ENCODE peak calls at places on chromosomes 4 and X, in seven cellular contexts. K, F, M, Q, X, D and N are unnamed samples.

GRCh38 chr4:17807446-17807845 is 3.1 kb downstream of the DCAF16 start:
- DNase-seq in X (no peak), M (no peak), F (no peak), K (peak; percentile 40), D (no peak), Q (no peak), N (no peak)

GRCh38 chr4:125268065-125268755 is 46.5 kb upstream of the FAT4 start:
- DNase-seq in F (no peak), D (peak; percentile 37), Q (no peak), M (no peak), X (no peak), K (no peak), N (no peak)

GRCh38 chrX:34379891-34380290 is 247.8 kb upstream of the FAM47A start:
- DNase-seq in D (no peak), K (peak; percentile 29), F (no peak), X (no peak), M (no peak), Q (no peak), N (no peak)

GRCh38 chr4:151227731-151228130 is 49.2 kb upstream of the PRSS48 start:
- DNase-seq in Q (no peak), D (no peak), F (no peak), X (peak; percentile 83), M (peak; percentile 72), K (peak; percentile 97), N (peak; percentile 61)

GRCh38 chrX:21974011-21974385 is 33.5 kb downstream of the SMS start:
- DNase-seq in D (no peak), X (no peak), Q (no peak), K (no peak), M (no peak), F (peak; percentile 17), N (no peak)

GRCh38 chr4:151195801-151196200 is 81.2 kb upstream of the PRSS48 start:
- DNase-seq in Q (no peak), F (no peak), K (peak; percentile 59), M (no peak), X (no peak), D (no peak), N (no peak)

GRCh38 chr4:101678180-101678579 is 112.3 kb upstream of the BANK1 start:
- DNase-seq in F (no peak), X (no peak), M (no peak), Q (no peak), K (no peak), D (no peak), N (no peak)

GRCh38 chr4:139712882-139713281 is 47.3 kb downstream of the MGST2 start:
- DNase-seq in X (no peak), D (no peak), M (no peak), F (no peak), Q (no peak), K (no peak), N (no peak)

GRCh38 chr4:55866290-55866907 is 13.0 kb downstream of the EXOC1 start:
- DNase-seq in X (no peak), K (peak; percentile 93), Q (no peak), M (no peak), D (no peak), F (peak; percentile 15), N (no peak)

GRCh38 chrX:9188117-9188516 is 154.2 kb upstream of the FAM9B start:
- DNase-seq in F (no peak), K (no peak), M (no peak), X (no peak), Q (no peak), D (no peak), N (no peak)

GRCh38 chr4:38570647-38571326 is 93.2 kb upstream of the KLF3 start:
- DNase-seq in K (no peak), F (no peak), Q (no peak), M (no peak), X (no peak), D (no peak), N (no peak)

GRCh38 chr4:26094076-26094475 is 180.1 kb downstream of the SMIM20 start:
- DNase-seq in F (no peak), Q (no peak), K (no peak), X (no peak), D (no peak), M (no peak), N (no peak)

GRCh38 chr4:42412251-42412650 is 15.0 kb downstream of the SHISA3 start:
- DNase-seq in X (no peak), D (no peak), K (peak; percentile 95), M (no peak), F (no peak), Q (no peak), N (no peak)

GRCh38 chrX:149494844-149495565 is 10.1 kb downstream of the IDS start:
- DNase-seq in D (no peak), X (peak; percentile 19), K (no peak), M (no peak), Q (no peak), F (no peak), N (no peak)

GRCh38 chr4:165656829-165657467 is 216.1 kb upstream of the TLL1 start:
- DNase-seq in F (no peak), K (no peak), M (no peak), X (no peak), Q (no peak), D (peak; percentile 38), N (no peak)

GRCh38 chrX:119222932-119223331 is 13.2 kb upstream of the PGRMC1 start:
- DNase-seq in F (no peak), Q (no peak), M (no peak), X (no peak), D (no peak), K (no peak), N (no peak)

GRCh38 chrX:106802388-106803275 is at the start of gene TBC1D8B:
- DNase-seq in M (peak; percentile 80), Q (peak; percentile 77), K (peak; percentile 94), D (peak; percentile 83), X (peak; percentile 85), F (peak; percentile 50), N (peak; percentile 88)

GRCh38 chr4:2299794-2300193 is 37.9 kb upstream of the MXD4 start:
- DNase-seq in K (no peak), F (no peak), X (no peak), Q (no peak), M (no peak), D (no peak), N (no peak)

DNA sequence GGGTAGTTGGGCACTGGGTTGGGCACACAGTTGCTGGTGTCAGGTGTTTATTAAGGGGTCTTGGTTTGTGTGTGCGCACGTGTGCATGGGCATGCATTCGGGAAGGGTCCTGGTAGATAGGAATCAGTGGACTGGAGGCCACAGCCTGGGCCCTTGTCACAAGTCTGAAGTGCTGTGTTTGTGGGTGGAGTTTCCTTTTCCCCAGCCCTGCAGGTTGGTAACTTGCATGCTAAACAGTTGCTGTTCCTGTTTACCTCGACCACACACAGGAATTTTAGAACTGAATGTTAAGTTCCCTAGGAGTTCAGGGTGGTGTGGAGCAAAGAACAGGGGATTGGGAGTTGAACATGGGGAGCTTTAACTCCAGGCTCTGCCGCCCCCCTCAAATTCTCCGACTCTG is 48.8 kb downstream of the STARD8 start:
- DNase-seq in Q (no peak), D (no peak), K (no peak), X (no peak), M (no peak), F (no peak), N (no peak)
- H3K4me3 ChIP-seq in Q (no peak overlapping the region), D (no peak overlapping the region), K (no peak overlapping the region), X (peak overlapping the region; percentile 75), M (peak overlapping the region; percentile 61), F (no peak overlapping the region), N (no peak overlapping the region)

GRCh38 chr4:173761938-173762337 is 231.9 kb upstream of the HAND2 start:
- DNase-seq in K (no peak), F (no peak), X (no peak), Q (no peak), D (no peak), M (no peak), N (no peak)

GRCh38 chr4:173763374-173763773 is 233.3 kb upstream of the HAND2 start:
- DNase-seq in X (no peak), Q (no peak), K (no peak), M (no peak), D (no peak), F (no peak), N (no peak)

GRCh38 chr4:173758132-173758531 is 228.1 kb upstream of the HAND2 start:
- DNase-seq in D (no peak), M (no peak), X (no peak), F (no peak), K (no peak), Q (no peak), N (no peak)

GRCh38 chr4:173765731-173766130 is 235.7 kb upstream of the HAND2 start:
- DNase-seq in X (no peak), D (no peak), F (no peak), M (no peak), Q (no peak), K (no peak), N (no peak)

DNA sequence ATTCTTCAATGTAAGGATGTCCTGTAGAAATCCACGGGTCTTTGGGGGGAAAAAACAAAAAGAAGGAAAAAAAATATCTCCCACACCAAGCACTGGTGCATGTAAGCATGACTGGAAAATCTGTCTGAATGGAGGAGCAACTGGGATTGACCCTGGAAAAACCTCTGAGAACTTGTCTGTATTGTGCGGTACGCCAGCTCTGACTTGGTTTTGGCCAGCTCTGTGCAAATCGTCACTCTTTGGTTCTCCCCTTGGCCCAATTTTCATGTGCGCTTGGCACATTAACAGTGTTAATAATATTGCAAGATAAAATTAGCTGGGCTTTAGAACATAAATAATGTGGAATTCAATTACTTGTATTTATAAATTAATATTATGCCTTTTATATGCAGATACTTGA is 231.2 kb upstream of the HAND2 start:
- DNase-seq in F (no peak), X (no peak), Q (no peak), K (no peak), M (no peak), D (no peak), N (no peak)
- TF ChIP-seq CTCF in F (no peak), X (no peak), Q (no peak), K (no peak), M (no peak), D (no peak), N (no peak)

GRCh38 chr4:69057620-69058409 is 38.5 kb upstream of the UGT2B7 start:
- DNase-seq in X (no peak), Q (no peak), M (no peak), F (no peak), D (peak; percentile 72), K (peak; percentile 48), N (no peak)
- H3K4me3 ChIP-seq in X (no peak overlapping the region), Q (no peak overlapping the region), M (no peak overlapping the region), F (peak overlapping the region; percentile 24), D (no peak overlapping the region), K (no peak overlapping the region), N (no peak overlapping the region)

GRCh38 chr4:176654565-176655216 is 138.0 kb downstream of the VEGFC start:
- DNase-seq in K (no peak), D (no peak), X (no peak), Q (no peak), M (no peak), F (no peak), N (no peak)

GRCh38 chr4:176664964-176665363 is 127.8 kb downstream of the VEGFC start:
- DNase-seq in D (no peak), K (no peak), M (no peak), F (no peak), X (no peak), Q (no peak), N (no peak)

GRCh38 chr4:176656108-176656507 is 136.6 kb downstream of the VEGFC start:
- DNase-seq in F (no peak), K (no peak), D (no peak), M (no peak), X (no peak), Q (no peak), N (peak; percentile 18)

DNA sequence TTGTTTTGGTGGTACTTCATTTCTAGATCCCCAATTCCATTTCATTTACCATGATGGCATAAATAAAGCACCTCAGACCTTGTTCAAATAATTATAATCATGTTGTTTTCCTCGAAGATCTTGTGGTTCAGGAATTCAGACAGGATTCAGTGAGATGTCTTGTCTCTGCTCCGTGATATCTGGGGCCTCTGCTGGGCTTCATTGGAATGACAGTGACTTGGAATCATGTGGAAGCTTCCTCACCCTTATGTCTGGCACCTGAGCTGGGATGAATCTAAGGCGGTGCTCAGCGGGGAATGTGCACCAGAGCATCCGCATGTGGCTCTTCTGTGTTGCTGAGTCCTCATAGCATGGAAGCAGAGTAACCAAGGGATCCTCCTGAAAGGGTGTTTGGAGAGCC is 132.2 kb downstream of the VEGFC start:
- DNase-seq in X (no peak), F (no peak), M (no peak), Q (no peak), K (no peak), D (peak; percentile 17), N (peak; percentile 26)
- TF ChIP-seq CTCF in X (no peak), F (no peak), M (no peak), Q (no peak), K (no peak), D (peak; percentile 25), N (no peak)